ENCODE peak calls at places on chromosomes 7 and 10, in four cellular contexts. F is left ventricle myocardium superior; A is activated T-cell treated with anti-CD3 and anti-CD28 coated beads, Interleukin-2, amount 50 U/mL, for 72 hours; U is GM18507. W is an unnamed sample.
A peak's percentile ranks its signal among the peaks of the same experiment; 100 is the strongest.

GRCh38 chr10:17354781-17355180 is 99.6 kb downstream of the ST8SIA6 start:
- DNase-seq in U (no peak), F (no peak), A (no peak), W (no peak)

GRCh38 chr10:103130910-103131309 is 62.2 kb downstream of the NT5C2 start:
- DNase-seq in F (no peak), A (no peak), U (no peak), W (no peak)

GRCh38 chr7:28358423-28358868 is 53.9 kb upstream of the CREB5 start:
- DNase-seq in F (no peak), U (no peak), A (no peak), W (no peak)

GRCh38 chr7:2357165-2357564 is 2.5 kb downstream of the EIF3B start:
- DNase-seq in A (no peak), U (no peak), F (no peak), W (no peak)

GRCh38 chr10:84138478-84139125 is 707 bp upstream of the GHITM start:
- DNase-seq in U (no peak), A (peak; percentile 71), F (no peak), W (peak; percentile 60)

GRCh38 chr10:68471586-68472408 is at the start of gene DNA2:
- DNase-seq in F (peak; percentile 75), U (peak; percentile 91), A (peak; percentile 85), W (peak; percentile 45)

GRCh38 chr7:74582447-74583039 is 75.0 kb upstream of the GTF2I start:
- DNase-seq in U (no peak), A (no peak), F (no peak), W (no peak)

GRCh38 chr7:80942261-80943041 is 23.6 kb upstream of the SEMA3C start:
- DNase-seq in A (no peak), F (peak; percentile 53), U (no peak), W (no peak)

GRCh38 chr10:23315966-23316365 is 28.6 kb downstream of the C10orf67 start:
- DNase-seq in A (no peak), F (no peak), U (no peak), W (no peak)

GRCh38 chr10:110437351-110437605 is 60.4 kb upstream of the DUSP5 start:
- DNase-seq in U (no peak), A (no peak), F (no peak), W (no peak)

GRCh38 chr7:7562736-7563135 is 3.9 kb upstream of the MIOS start:
- DNase-seq in A (no peak), U (no peak), F (no peak), W (no peak)

GRCh38 chr10:28400678-28401077 is 97.8 kb upstream of the MPP7 start:
- DNase-seq in A (no peak), U (no peak), F (no peak), W (no peak)

GRCh38 chr10:2839081-2839725 is 228.1 kb upstream of the PFKP start:
- DNase-seq in U (peak; percentile 23), F (peak; percentile 61), A (peak; percentile 30), W (no peak)

GRCh38 chr7:103989200-103989784 is at the start of gene RELN:
- DNase-seq in U (no peak), A (peak; percentile 15), F (no peak), W (no peak)

GRCh38 chr10:35819011-35819410 is 176.9 kb upstream of the FZD8 start:
- DNase-seq in U (no peak), A (no peak), F (no peak), W (no peak)

GRCh38 chr10:133439517-133440461 is 14.0 kb upstream of the SCART1 start:
- DNase-seq in F (no peak), U (no peak), A (no peak), W (no peak)

GRCh38 chr7:79352323-79352722 is 101.1 kb downstream of the MAGI2 start:
- DNase-seq in A (no peak), F (no peak), U (no peak), W (no peak)

GRCh38 chr10:113087082-113088029 is 137.3 kb downstream of the TCF7L2 start:
- DNase-seq in F (no peak), U (no peak), A (no peak), W (no peak)

GRCh38 chr10:127149613-127150081 is 46.7 kb downstream of the INSYN2A start:
- DNase-seq in A (no peak), F (no peak), U (no peak), W (no peak)

GRCh38 chr7:94654764-94655561 is 970 bp downstream of the SGCE start:
- DNase-seq in U (no peak), A (peak; percentile 5), F (peak; percentile 54), W (no peak)

GRCh38 chr7:24503511-24503910 is 69.7 kb upstream of the PALS2 start:
- DNase-seq in U (no peak), A (no peak), F (no peak), W (no peak)